ENCODE peak calls at places on chromosomes 2 and 18, in six cellular contexts. M, N, R, O, G and K are unnamed samples.

GRCh38 chr2:38155-38554 is 8.2 kb downstream of the FAM110C start:
- DNase-seq in M (no peak), N (no peak), R (no peak), O (no peak), G (no peak), K (no peak)

GRCh38 chr18:49582579-49582978 is 20.7 kb downstream of the LIPG start:
- DNase-seq in M (no peak), N (no peak), R (no peak), O (no peak), G (no peak), K (no peak)

GRCh38 chr18:22322251-22322691 is 95.4 kb downstream of the CTAGE1 start:
- DNase-seq in M (no peak), N (peak; percentile 80), R (no peak), O (peak; percentile 72), G (no peak), K (no peak)

GRCh38 chr2:190452433-190452832 is 44.3 kb downstream of the MFSD6 start:
- DNase-seq in M (no peak), N (no peak), R (no peak), O (no peak), G (no peak), K (no peak)

GRCh38 chr2:99878951-99879350 is 263.4 kb downstream of the AFF3 start:
- DNase-seq in M (no peak), N (no peak), R (no peak), O (no peak), G (no peak), K (no peak)

GRCh38 chr2:239188536-239188935 is 212.3 kb downstream of the HDAC4 start:
- DNase-seq in M (no peak), N (peak; percentile 12), R (no peak), O (peak; percentile 14), G (no peak), K (peak; percentile 70)

GRCh38 chr18:39862341-39862740 is 2092.7 kb upstream of the PIK3C3 start:
- DNase-seq in M (no peak), N (no peak), R (no peak), O (no peak), G (no peak), K (no peak)

GRCh38 chr2:58569460-58570185 is 328.5 kb upstream of the FANCL start:
- DNase-seq in M (no peak), N (no peak), R (no peak), O (no peak), G (no peak), K (no peak)

GRCh38 chr2:184599054-184599874 is 935 bp downstream of the ZNF804A start:
- DNase-seq in M (no peak), N (no peak), R (no peak), O (no peak), G (no peak), K (no peak)

GRCh38 chr2:80938463-80938862 is 633.9 kb upstream of the LRRTM1 start:
- DNase-seq in M (no peak), N (no peak), R (no peak), O (no peak), G (no peak), K (no peak)

GRCh38 chr2:128236491-128237035 is 82.1 kb downstream of the HS6ST1 start:
- DNase-seq in M (no peak), N (peak; percentile 33), R (no peak), O (no peak), G (no peak), K (peak; percentile 72)

GRCh38 chr18:32443356-32443755 is 27.3 kb downstream of the GAREM1 start:
- DNase-seq in M (no peak), N (no peak), R (no peak), O (no peak), G (no peak), K (no peak)

GRCh38 chr18:2692508-2692907 is 37.0 kb downstream of the SMCHD1 start:
- DNase-seq in M (no peak), N (no peak), R (no peak), O (no peak), G (no peak), K (no peak)

GRCh38 chr2:144464730-144465129 is 55.2 kb downstream of the ZEB2 start:
- DNase-seq in M (no peak), N (no peak), R (no peak), O (no peak), G (no peak), K (no peak)

GRCh38 chr2:23350026-23350791 is 34.8 kb upstream of the KLHL29 start:
- DNase-seq in M (no peak), N (no peak), R (no peak), O (no peak), G (no peak), K (no peak)

GRCh38 chr2:166384774-166385173 is 9.0 kb upstream of the SCN9A start:
- DNase-seq in M (no peak), N (no peak), R (peak; percentile 13), O (no peak), G (no peak), K (no peak)

GRCh38 chr18:13450289-13451207 is 232.0 kb downstream of the LDLRAD4 start:
- DNase-seq in M (no peak), N (no peak), R (no peak), O (no peak), G (no peak), K (peak; percentile 68)
- H3K4me3 ChIP-seq in M (no peak overlapping the region), N (no peak overlapping the region), R (no peak overlapping the region), O (no peak overlapping the region), G (no peak overlapping the region), K (no peak overlapping the region)

DNA sequence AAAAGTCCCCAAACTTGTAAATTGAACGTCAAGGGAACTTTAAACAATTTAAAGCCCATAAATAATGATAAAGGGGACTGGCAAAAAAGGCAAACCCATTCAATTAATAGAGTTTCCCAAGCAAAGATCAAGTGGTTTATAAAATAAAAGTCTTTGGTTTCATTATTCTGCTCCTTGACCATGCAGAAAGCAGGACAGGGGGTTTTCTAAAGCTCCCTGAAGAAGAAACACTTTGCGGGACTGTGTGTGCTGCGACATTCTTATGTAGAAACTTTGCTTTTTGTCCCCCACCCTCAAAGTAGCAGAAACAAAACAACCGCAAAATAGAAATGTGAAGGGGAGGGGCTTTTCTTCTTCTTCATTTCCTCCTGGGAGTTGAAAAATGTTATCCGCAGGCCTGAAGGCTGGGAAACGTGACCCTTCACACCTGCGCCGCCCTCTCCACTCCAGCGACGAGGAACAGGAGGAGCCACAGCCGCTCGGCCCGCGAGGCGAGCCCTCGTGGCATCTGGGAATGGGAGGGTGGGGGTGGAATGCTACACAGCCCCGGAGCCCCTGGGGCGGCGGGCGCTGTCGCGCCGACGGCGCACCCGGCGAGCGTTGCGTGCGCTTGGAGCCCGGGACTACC is 4.2 kb upstream of the GBX2 start:
- DNase-seq in M (no peak), N (no peak), R (peak; percentile 51), O (no peak), G (no peak), K (peak; percentile 8)
- H3K4me3 ChIP-seq in M (no peak overlapping the region), N (no peak overlapping the region), R (no peak overlapping the region), O (no peak overlapping the region), G (no peak overlapping the region), K (no peak overlapping the region)

DNA sequence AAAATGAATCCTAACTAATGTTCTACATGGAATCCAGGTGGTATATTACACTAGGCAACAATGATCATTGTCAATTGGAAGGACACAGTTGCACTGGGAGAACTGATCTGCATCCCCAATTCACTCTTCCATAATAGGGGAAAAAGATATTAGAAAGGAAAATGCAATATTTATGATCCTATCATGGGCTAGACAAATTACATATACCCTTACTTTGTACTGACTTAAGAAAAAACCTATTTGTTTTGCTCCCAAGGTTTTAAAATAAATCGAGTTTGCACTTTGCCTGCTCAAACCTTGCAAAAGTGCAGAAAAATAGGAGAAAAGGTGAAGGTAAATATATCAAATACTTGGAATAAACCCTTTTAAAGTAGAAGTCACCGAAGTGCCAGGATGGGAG is 11.0 kb upstream of the PAX3 start:
- DNase-seq in M (no peak), N (no peak), R (no peak), O (no peak), G (no peak), K (no peak)
- H3K4me3 ChIP-seq in M (no peak overlapping the region), N (no peak overlapping the region), R (no peak overlapping the region), O (no peak overlapping the region), G (no peak overlapping the region), K (no peak overlapping the region)

DNA sequence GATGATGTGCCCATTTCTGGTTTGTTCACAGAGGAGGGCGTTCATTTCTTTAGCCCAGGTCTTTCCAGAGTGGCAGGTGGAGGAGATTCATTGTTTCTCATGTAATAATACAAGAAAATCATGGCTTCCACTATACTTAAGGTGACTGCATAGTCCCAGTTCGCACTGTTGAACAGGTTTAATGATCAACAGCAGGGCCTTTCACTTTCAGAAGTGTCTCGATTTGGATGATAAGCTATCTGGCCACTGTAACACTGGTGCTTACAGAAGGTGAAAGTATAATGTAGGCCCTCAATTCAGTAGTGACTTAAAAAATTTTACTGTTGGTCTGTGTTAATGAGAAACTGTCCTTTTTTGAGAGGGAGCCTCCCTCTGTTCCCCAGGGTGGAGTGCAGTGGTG is 1.4 kb downstream of the RMC1 start:
- DNase-seq in M (no peak), N (no peak), R (no peak), O (no peak), G (no peak), K (no peak)
- H3K4me3 ChIP-seq in M (peak overlapping the region; percentile 90), N (no peak overlapping the region), R (peak overlapping the region; percentile 79), O (peak overlapping the region; percentile 99), G (peak overlapping the region; percentile 98), K (no peak overlapping the region)

DNA sequence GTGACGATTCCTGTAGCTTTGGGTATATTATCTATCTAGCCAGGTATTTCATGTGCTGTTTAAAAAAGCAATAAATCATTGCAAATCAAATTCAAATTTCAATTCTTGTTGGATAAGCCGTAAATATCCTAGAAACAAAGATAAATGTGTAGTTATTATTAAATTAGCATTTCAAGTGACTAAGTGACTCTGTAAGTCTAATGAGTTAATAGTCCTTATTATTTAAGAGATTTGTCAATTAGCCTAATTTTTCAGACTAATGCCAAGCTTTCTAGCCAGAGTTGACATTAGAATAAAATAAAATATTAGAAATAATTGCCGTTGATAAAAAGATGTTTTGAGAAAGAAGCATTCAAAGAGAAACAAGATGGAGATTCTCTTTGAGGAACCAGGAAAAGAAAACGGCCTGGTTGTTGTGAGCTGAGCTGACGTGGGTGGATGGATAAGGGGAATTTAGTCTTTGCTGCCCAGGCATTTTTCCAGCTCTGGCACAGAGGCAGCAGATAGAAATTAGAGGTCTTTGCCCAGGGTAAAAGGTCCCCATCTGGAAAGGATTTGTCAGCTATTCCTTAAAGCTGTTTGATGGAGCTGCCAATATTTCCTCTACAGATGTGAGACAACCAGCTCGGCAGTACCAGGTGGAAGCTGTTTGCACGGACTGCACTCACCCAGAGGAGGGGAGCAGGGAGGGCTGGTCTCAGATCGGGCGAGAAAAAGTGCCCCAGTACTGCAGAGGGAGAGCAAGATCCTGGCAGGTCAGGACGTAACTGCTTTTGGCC is 117.3 kb upstream of the SEC11C start:
- DNase-seq in M (no peak), N (no peak), R (no peak), O (no peak), G (no peak), K (peak; percentile 83)
- H3K4me3 ChIP-seq in M (no peak overlapping the region), N (no peak overlapping the region), R (no peak overlapping the region), O (no peak overlapping the region), G (no peak overlapping the region), K (no peak overlapping the region)

DNA sequence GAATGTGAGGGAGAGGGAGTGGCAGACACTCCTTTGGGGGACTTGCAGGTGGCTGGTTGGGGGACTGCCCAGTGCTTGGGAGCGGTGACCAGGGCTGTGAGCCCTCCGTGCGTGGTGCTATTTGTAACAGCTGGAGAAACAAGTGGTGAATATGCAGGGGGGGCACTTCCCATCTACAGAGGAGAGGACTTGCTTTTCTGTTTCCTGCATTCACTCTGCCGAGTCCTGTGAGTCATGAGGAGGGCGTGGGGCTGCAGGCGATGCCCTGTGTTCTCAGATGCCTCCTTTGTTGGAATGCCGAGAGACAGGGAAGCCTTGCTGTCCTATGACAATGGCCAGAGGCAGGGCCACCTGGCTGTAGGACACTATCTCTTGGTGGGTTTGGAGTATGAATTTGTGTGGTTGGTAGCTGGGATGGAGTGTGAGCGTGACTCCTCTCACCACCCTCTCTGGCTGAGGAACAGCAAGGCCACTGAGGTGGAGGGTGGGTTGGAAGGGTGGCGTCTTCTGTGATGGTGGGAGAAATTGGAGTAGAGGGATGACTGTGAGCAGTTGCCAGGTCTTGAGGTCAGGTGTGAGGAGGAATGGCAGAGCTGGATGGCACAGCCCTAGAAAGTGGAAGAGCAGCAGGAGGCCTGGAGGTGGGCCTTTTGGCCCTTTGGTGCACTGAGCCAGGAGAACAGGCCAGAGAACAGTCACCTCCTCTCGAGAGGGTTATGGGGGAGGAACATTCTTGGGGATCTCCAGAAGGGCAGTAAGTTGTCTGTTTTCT is 24.3 kb downstream of the FHOD3 start:
- DNase-seq in M (no peak), N (peak; percentile 14), R (no peak), O (no peak), G (no peak), K (no peak)
- H3K4me3 ChIP-seq in M (no peak overlapping the region), N (no peak overlapping the region), R (no peak overlapping the region), O (no peak overlapping the region), G (no peak overlapping the region), K (no peak overlapping the region)